ENCODE peak calls at places on chromosome 18, in nine cellular contexts. M is HCT116, E is stomach, I is GM12891, J is endothelial cell of umbilical vein, L is GM23338, D is transverse colon, Q is sigmoid colon, G is HepG2. B is an unnamed sample.

GRCh38 chr18:57539702-57540101 is 46.8 kb downstream of the FECH start:
- DNase-seq in M (no peak), E (no peak), I (no peak), J (no peak), L (no peak), D (no peak), Q (no peak), G (no peak), B (no peak)

GRCh38 chr18:10022365-10022764 is 108.5 kb downstream of the VAPA start:
- DNase-seq in M (no peak), E (no peak), I (no peak), J (no peak), L (no peak), D (no peak), Q (no peak), G (no peak), B (no peak)

GRCh38 chr18:68676913-68677312 is 38.0 kb downstream of the TMX3 start:
- DNase-seq in M (no peak), E (no peak), I (no peak), J (no peak), L (no peak), D (no peak), Q (no peak), G (no peak), B (no peak)

GRCh38 chr18:61398961-61399632 is 65.9 kb downstream of the CDH20 start:
- DNase-seq in M (no peak), E (no peak), I (no peak), J (peak; percentile 25), L (no peak), D (no peak), Q (no peak), G (no peak), B (no peak)

GRCh38 chr18:8499810-8500663 is 109.2 kb upstream of the RAB12 start:
- DNase-seq in M (no peak), E (no peak), I (no peak), J (no peak), L (no peak), D (no peak), Q (peak; percentile 47), G (no peak), B (no peak)

GRCh38 chr18:5058768-5059539 is 138.1 kb downstream of the AKAIN1 start:
- DNase-seq in M (no peak), E (no peak), I (no peak), J (no peak), L (no peak), D (no peak), Q (no peak), G (no peak), B (no peak)

GRCh38 chr18:62339106-62339988 is 14.2 kb downstream of the TNFRSF11A start:
- DNase-seq in M (peak; percentile 39), E (no peak), I (no peak), J (peak; percentile 79), L (peak; percentile 64), D (peak; percentile 31), Q (no peak), G (no peak), B (no peak)

GRCh38 chr18:5543854-5544389 is at the start of gene EPB41L3:
- DNase-seq in M (no peak), E (no peak), I (no peak), J (peak; percentile 61), L (peak; percentile 54), D (peak; percentile 26), Q (peak; percentile 84), G (no peak), B (peak; percentile 80)

GRCh38 chr18:59033361-59033760 is 106.3 kb upstream of the SEC11C start:
- DNase-seq in M (no peak), E (no peak), I (no peak), J (no peak), L (peak; percentile 51), D (no peak), Q (no peak), G (no peak), B (no peak)

GRCh38 chr18:56568986-56569385 is 69.4 kb downstream of the TXNL1 start:
- DNase-seq in M (no peak), E (no peak), I (no peak), J (no peak), L (no peak), D (no peak), Q (no peak), G (no peak), B (no peak)

GRCh38 chr18:31880186-31880898 is 62.6 kb downstream of the TRAPPC8 start:
- DNase-seq in M (no peak), E (no peak), I (no peak), J (no peak), L (no peak), D (no peak), Q (no peak), G (no peak), B (no peak)

GRCh38 chr18:67515987-67516431 is 511 bp downstream of the DSEL start:
- DNase-seq in M (no peak), E (peak; percentile 90), I (peak; percentile 36), J (peak; percentile 84), L (peak; percentile 95), D (peak; percentile 84), Q (peak; percentile 94), G (peak; percentile 50), B (peak; percentile 92)

GRCh38 chr18:43965691-43966090 is 688.4 kb upstream of the SYT4 start:
- DNase-seq in M (no peak), E (no peak), I (no peak), J (no peak), L (no peak), D (no peak), Q (no peak), G (no peak), B (no peak)

GRCh38 chr18:74715865-74716712 is 118.4 kb downstream of the ZNF407 start:
- DNase-seq in M (no peak), E (no peak), I (no peak), J (no peak), L (no peak), D (no peak), Q (no peak), G (peak; percentile 49), B (no peak)

DNA sequence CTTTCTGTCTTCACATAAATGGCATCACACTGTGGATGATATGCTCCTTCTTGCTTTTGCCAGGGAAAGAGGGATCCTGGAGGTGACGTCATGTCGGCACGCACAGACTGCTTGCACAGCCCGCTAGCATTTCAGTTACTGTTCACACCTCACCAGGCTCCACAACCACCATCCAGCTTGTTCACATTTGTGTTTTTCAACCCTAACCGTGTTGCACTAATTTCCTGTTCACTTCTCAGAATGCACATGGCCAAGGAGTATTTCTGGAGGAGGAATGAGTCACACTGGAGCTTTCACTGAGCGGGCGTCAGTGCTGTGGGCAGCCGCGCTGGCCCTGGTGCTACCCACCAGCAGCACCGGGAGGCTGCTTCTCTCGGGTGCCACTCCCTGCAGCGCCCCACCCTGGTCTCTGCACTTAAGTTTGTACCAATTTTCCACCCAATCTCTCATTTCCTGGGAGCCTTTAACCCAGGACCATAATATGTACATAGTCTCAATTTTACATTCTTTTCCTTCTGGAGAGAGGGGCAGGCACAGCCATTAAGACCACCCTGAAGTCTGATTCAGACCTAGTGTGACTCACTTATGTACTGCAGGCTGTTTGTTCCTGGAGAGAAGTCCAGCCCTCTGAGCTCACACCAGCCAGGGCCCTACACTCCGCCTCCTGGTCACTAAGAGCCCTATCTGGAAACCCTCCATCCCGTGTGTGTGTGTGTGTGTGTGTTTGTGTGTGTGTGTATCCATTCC is 65.1 kb downstream of the MBP start:
- DNase-seq in M (peak; percentile 75), E (peak; percentile 72), I (no peak), J (peak; percentile 86), L (no peak), D (peak; percentile 63), Q (peak; percentile 84), G (peak; percentile 34), B (peak; percentile 89)
- TF ChIP-seq POLR2AphosphoS5 in M (peak; percentile 17), E (peak; percentile 77), I (no peak), J (peak; percentile 35), L (no peak), D (no peak), Q (peak; percentile 3), G (no peak), B (peak; percentile 72)

DNA sequence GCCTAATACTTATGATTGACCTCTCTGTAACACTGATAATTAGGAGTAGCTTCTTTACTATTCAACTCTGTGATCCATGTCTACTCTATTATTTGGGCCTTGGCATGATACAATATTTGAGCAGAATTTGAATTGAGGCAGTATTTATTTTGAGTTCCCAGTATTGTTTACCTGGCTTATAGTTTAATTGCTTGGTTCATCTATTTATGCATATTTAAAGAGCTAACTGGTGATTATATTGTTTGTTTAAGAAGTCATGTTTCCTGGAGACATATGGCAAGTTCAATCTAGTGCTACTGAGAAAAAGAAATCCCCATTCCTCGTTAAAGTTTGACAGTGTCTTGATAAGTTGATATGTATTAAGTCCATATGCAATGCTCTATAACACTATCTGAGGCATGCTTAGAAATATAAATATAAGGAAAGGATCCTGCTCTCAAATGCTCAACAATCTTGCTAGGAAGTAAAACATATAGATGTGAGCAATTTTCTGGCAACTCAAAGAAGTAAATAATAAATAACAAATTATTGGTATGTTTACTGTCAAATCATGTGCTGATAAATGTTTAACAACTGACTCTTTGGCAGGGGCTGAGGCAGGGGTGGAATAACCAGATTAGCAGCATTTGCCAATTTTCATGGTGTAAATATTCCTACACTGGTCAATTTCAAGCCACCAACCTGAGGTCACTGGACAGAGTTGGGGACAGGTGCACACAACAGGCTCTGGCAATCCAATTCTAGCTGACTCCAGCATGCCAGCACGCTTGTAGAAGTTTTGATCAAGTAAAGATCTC is 430.2 kb upstream of the PIK3C3 start:
- DNase-seq in M (no peak), E (no peak), I (no peak), J (no peak), L (no peak), D (no peak), Q (no peak), G (no peak), B (no peak)
- TF ChIP-seq POLR2AphosphoS5 in M (no peak), E (no peak), I (no peak), J (no peak), L (no peak), D (no peak), Q (no peak), G (no peak), B (no peak)

DNA sequence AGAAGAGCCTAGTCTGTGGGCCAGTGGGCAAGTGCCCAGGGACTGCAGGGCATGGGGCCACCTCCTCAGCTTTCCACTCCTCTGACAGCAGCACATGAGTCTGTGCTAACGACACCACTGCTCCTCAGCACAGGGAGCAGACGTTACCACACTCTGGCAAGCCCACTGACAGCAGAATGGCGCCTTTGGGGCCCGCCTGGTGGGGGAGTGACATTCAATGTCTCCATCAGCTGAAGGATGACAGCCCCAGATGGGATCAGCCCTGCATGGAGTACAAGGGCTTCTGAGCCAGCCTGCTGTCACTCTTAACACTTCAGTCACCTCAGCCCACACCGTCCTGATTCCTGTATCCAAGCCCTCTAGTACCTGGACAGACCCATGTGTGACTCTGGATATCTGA is 149.4 kb upstream of the SMAD2 start:
- DNase-seq in M (no peak), E (no peak), I (no peak), J (no peak), L (no peak), D (no peak), Q (no peak), G (no peak), B (peak; percentile 27)
- TF ChIP-seq POLR2AphosphoS5 in M (no peak), E (no peak), I (no peak), J (no peak), L (no peak), D (no peak), Q (no peak), G (no peak), B (no peak)

DNA sequence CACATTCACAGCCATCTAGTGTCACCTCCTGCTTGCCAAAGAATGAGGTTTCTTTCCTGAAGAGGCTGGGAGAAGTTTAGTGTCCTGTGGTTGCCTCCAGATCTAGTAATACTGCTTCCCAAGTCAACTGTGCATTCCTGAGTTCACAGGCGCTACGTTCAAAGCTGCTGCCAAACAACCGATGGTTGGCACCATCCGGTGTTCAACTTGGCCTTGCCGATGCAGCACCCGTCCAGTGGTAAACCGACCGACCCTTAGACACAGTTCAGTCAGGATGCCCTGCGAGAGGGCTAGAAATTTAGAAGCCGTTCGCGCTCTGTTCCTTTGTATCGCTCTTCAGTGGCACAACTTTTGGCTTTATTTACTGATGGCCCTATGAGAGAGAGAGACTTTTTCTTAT is 28.6 kb downstream of the RMC1 start:
- DNase-seq in M (no peak), E (no peak), I (no peak), J (no peak), L (no peak), D (no peak), Q (no peak), G (no peak), B (no peak)
- TF ChIP-seq POLR2AphosphoS5 in M (no peak), E (no peak), I (no peak), J (no peak), L (no peak), D (no peak), Q (peak; percentile 12), G (no peak), B (no peak)